ENCODE peak calls at places on chromosomes 2 and 18, in nine cellular contexts. R is A549, A is WTC11, T is HCT116, J is SK-N-SH, N is NB4, H is K562, O is GM12878, K is HepG2. Z is an unnamed sample.

GRCh38 chr2:54176577-54176976 is 61.2 kb downstream of the ACYP2 start:
- DNase-seq in N (peak), T (peak), A (peak), H (no peak), J (peak), K (peak), R (peak), O (no peak), Z (peak)

GRCh38 chr2:14941151-14941631 is 308.7 kb downstream of the LRATD1 start:
- DNase-seq in A (no peak), N (no peak), J (no peak), R (no peak), H (no peak), O (no peak), K (no peak), T (no peak), Z (no peak)

GRCh38 chr2:8893978-8894820 is 56.8 kb upstream of the KIDINS220 start:
- DNase-seq in R (no peak), J (no peak), T (no peak), N (no peak), K (no peak), A (no peak), H (peak), O (no peak), Z (no peak)

GRCh38 chr2:84487298-84487996 is 28.4 kb upstream of the SUCLG1 start:
- DNase-seq in J (no peak), N (no peak), R (no peak), H (no peak), K (peak), T (no peak), A (no peak), O (no peak), Z (no peak)

GRCh38 chr2:121351521-121352318 is 66.7 kb upstream of the TFCP2L1 start:
- DNase-seq in N (no peak), K (no peak), T (no peak), H (no peak), A (no peak), O (no peak), J (no peak), R (no peak), Z (no peak)

GRCh38 chr2:85222792-85223191 is 89.6 kb downstream of the TCF7L1 start:
- DNase-seq in N (no peak), H (no peak), R (no peak), K (no peak), A (no peak), O (no peak), J (peak), T (no peak), Z (no peak)

GRCh38 chr2:165471349-165471975 is 2.0 kb downstream of the CSRNP3 start:
- DNase-seq in H (no peak), T (no peak), J (peak), N (no peak), O (no peak), K (no peak), R (no peak), A (no peak), Z (no peak)

GRCh38 chr2:138490673-138491494 is 10.7 kb upstream of the SPOPL start:
- DNase-seq in O (no peak), T (no peak), J (no peak), H (no peak), K (peak), A (no peak), N (no peak), R (no peak), Z (no peak)

GRCh38 chr2:25756444-25757022 is 83.2 kb upstream of the DTNB start:
- DNase-seq in H (no peak), N (peak), R (no peak), O (no peak), T (no peak), A (no peak), J (no peak), K (no peak), Z (no peak)

GRCh38 chr2:3041841-3042600 is 335.6 kb downstream of the EIPR1 start:
- DNase-seq in A (no peak), H (no peak), N (no peak), T (no peak), J (peak), O (no peak), R (no peak), K (no peak), Z (no peak)

GRCh38 chr2:238845583-238846480 is 2.1 kb upstream of the TWIST2 start:
- DNase-seq in K (no peak), R (no peak), T (no peak), J (no peak), H (no peak), O (no peak), N (no peak), A (no peak), Z (no peak)

GRCh38 chr2:202768284-202768683 is 103.3 kb downstream of the ICA1L start:
- DNase-seq in R (no peak), N (no peak), O (no peak), A (no peak), K (no peak), J (no peak), H (no peak), T (no peak), Z (no peak)

GRCh38 chr2:128500136-128500800 is 181.6 kb upstream of the HS6ST1 start:
- DNase-seq in R (no peak), H (no peak), N (peak), O (no peak), K (no peak), J (no peak), A (no peak), T (no peak), Z (no peak)

GRCh38 chr18:79395308-79395640 is 456 bp upstream of the NFATC1 start:
- DNase-seq in N (no peak), J (no peak), R (no peak), T (no peak), O (no peak), H (no peak), A (no peak), K (no peak), Z (no peak)

GRCh38 chr2:150485114-150485870 is 2.2 kb downstream of the RND3 start:
- DNase-seq in K (peak), T (no peak), H (no peak), J (peak), R (peak), O (no peak), A (peak), N (no peak), Z (peak)

GRCh38 chr2:237256845-237257244 is 157.1 kb downstream of the COL6A3 start:
- DNase-seq in R (no peak), H (no peak), K (no peak), O (no peak), N (no peak), T (no peak), A (no peak), J (no peak), Z (peak)

GRCh38 chr2:33444961-33445360 is 31.5 kb upstream of the RASGRP3 start:
- DNase-seq in H (no peak), R (no peak), T (no peak), J (no peak), N (no peak), O (no peak), K (no peak), A (no peak), Z (no peak)

GRCh38 chr18:51195086-51195601 is 2.3 kb downstream of the MEX3C start:
- DNase-seq in N (no peak), H (no peak), K (no peak), T (no peak), R (no peak), J (no peak), O (no peak), A (no peak), Z (no peak)

DNA sequence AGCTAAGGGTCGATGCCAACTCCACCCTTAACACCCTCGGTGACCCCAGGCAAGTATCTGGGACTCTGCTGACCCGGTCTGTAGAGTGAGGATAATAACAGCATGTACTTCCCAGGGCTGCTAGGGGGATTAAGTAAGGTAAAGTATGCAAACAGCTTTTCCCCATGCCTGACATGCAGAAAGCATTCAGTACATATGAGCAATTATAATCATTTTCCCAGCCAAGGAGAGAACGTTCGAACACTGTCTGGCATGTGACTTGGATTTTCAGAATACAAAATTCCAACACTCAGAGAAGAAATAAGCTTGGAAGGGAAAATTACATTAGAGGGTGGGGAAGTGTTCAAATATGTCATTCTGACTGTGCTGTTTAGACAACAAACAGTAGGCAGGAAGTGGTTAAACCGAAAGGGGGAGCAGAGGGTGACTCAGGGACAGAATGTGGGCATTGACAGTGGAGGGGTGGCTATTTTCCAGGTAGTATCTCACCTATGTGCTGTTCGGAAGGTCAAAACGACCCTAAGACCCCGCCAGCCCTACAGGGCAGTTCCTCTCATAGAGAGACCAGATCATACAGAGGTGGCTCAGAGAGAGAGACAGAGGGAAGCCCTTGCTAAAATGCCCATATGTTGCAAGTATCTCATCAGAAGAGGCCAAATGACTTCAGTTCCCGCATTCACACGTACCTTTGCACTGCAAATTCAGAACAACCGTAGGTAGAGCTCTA is 14.9 kb downstream of the ASPRV1 start:
- DNase-seq in K (peak), T (peak), R (peak), N (peak), A (no peak), H (no peak), O (peak), J (no peak), Z (peak)
- TF ChIP-seq MAX in K (peak), T (peak), R (peak), N (peak), A (no peak), H (no peak), O (no peak), J (no peak), Z (no peak)

DNA sequence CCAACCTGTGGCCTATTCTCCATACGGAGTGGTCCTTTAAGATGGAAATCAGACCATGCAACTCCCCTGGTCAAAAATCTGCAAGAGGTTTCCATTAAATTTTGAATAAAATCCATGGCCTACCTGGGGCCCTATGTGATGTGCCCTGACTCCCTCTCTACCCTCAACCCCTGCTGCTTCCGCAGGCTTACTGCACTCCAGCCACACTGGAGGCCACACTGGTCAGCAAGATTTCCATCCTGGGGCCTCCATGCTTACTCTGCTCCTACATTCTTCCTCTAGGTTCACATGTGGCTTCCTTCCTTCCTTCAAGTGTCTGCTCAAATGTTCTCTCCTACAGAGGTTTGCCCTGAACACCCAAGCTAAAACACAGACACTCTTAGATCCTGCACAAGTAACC is 40.6 kb downstream of the FARSB start:
- DNase-seq in H (no peak), J (no peak), T (no peak), N (no peak), K (no peak), R (no peak), A (no peak), O (no peak), Z (no peak)
- TF ChIP-seq MAX in H (no peak), J (no peak), T (no peak), N (no peak), K (no peak), R (no peak), A (no peak), O (no peak), Z (no peak)

GRCh38 chr2:159988412-159988970 is 73.9 kb downstream of the PLA2R1 start:
- DNase-seq in O (no peak), T (no peak), R (no peak), H (no peak), A (no peak), J (no peak), N (no peak), K (no peak), Z (no peak)

GRCh38 chr2:159987136-159987535 is 75.3 kb downstream of the PLA2R1 start:
- DNase-seq in N (no peak), A (no peak), J (no peak), K (no peak), T (no peak), R (no peak), O (no peak), H (no peak), Z (no peak)

GRCh38 chr2:159984034-159984433 is 78.4 kb downstream of the PLA2R1 start:
- DNase-seq in T (no peak), H (no peak), R (no peak), A (no peak), J (no peak), K (no peak), N (no peak), O (no peak), Z (no peak)

GRCh38 chr2:159995038-159995437 is 67.4 kb downstream of the PLA2R1 start:
- DNase-seq in N (no peak), K (no peak), R (no peak), O (no peak), A (no peak), H (no peak), J (no peak), T (no peak), Z (no peak)

GRCh38 chr2:159989249-159989648 is 73.2 kb downstream of the PLA2R1 start:
- DNase-seq in N (no peak), A (peak), J (no peak), R (no peak), O (no peak), H (no peak), K (no peak), T (no peak), Z (no peak)
- TF ChIP-seq MAX in N (no peak), A (no peak), J (no peak), R (no peak), O (no peak), H (no peak), K (no peak), T (no peak), Z (no peak)

DNA sequence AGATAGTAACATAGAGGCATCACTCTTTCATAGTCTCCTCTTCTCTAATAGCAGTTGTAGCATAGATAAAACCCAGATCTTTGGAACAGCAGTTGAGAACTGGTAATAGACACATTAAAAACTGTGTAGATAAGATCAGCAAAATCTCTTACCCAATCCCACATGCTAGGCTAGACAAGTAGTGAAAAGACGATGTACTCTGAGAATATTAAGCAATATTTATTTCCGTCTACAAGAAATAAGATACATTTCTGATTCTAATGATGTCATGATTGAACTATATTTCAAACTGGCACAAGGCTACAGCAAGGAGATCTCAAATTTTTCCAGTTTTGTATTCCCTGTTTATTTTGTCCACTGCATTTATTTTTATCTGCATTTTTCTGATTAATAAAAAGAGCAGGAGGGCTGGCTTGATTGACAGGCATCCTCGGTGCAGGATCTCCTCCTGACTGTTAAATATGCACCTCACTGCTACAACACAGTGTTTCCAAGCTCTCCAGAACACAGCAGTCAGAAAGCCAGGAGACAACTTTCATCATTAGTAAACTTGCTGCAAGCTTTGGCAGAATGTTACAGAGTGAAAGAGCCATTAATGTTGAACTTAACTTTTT is 73.3 kb upstream of the ATIC start:
- DNase-seq in H (no peak), A (no peak), R (no peak), J (peak), K (no peak), N (peak), O (no peak), T (no peak), Z (no peak)
- TF ChIP-seq MAX in H (no peak), A (no peak), R (no peak), J (no peak), K (no peak), N (no peak), O (no peak), T (no peak), Z (no peak)

GRCh38 chr2:27977623-27978312 is 87.2 kb downstream of the BABAM2 start:
- DNase-seq in K (peak), T (peak), N (peak), H (no peak), J (no peak), R (peak), O (no peak), A (no peak), Z (peak)
- TF ChIP-seq MAX in K (no peak), T (peak), N (no peak), H (no peak), J (peak), R (peak), O (no peak), A (no peak), Z (no peak)

GRCh38 chr2:204705243-204705971 is 160.1 kb downstream of the PARD3B start:
- DNase-seq in R (no peak), N (no peak), T (no peak), O (no peak), J (no peak), H (no peak), A (no peak), K (no peak), Z (no peak)
- TF ChIP-seq MAX in R (no peak), N (no peak), T (no peak), O (no peak), J (no peak), H (no peak), A (no peak), K (no peak), Z (no peak)

GRCh38 chr2:217832987-217833386 is 169.8 kb downstream of the TNS1 start:
- DNase-seq in J (no peak), N (no peak), R (no peak), A (no peak), T (no peak), O (no peak), K (no peak), H (no peak), Z (no peak)

GRCh38 chr2:217834057-217834620 is 168.7 kb downstream of the TNS1 start:
- DNase-seq in H (no peak), O (no peak), T (no peak), A (no peak), R (no peak), N (peak), K (no peak), J (no peak), Z (no peak)

GRCh38 chr2:217832115-217832514 is 170.7 kb downstream of the TNS1 start:
- DNase-seq in N (no peak), O (no peak), J (no peak), H (no peak), K (no peak), T (no peak), A (no peak), R (no peak), Z (no peak)

GRCh38 chr2:217834744-217835513 is 167.9 kb downstream of the TNS1 start:
- DNase-seq in R (no peak), N (no peak), A (no peak), K (no peak), H (no peak), O (no peak), J (no peak), T (no peak), Z (no peak)

GRCh38 chr2:217833439-217833838 is 169.4 kb downstream of the TNS1 start:
- DNase-seq in J (no peak), K (no peak), T (no peak), H (no peak), N (no peak), A (no peak), R (no peak), O (no peak), Z (no peak)
- TF ChIP-seq MAX in J (no peak), K (no peak), T (no peak), H (no peak), N (no peak), A (no peak), R (no peak), O (no peak), Z (no peak)

Z was measured in endothelial cell of umbilical vein.